ENCODE peak calls at places on chromosomes 11 and 22, in six cellular contexts. One of them, this sample, is unnamed. For H3F3A and H3K9me2, the result is how much of the 10 kb centered on the place peaks cover.

GRCh38 chr11:20277014-20277413 is 86.5 kb upstream of the HTATIP2 start:
- DNase-seq in PC-9: no peak
- DNase-seq in GM23248: no peak
- DNase-seq in PC-3: no peak
- DNase-seq in SK-N-SH: no peak
- DNase-seq in MM.1S: no peak
- DNase-seq in this sample: no peak

GRCh38 chr11:109946322-109946846 is 146.8 kb upstream of the ZC3H12C start:
- DNase-seq in PC-9: peak
- DNase-seq in GM23248: peak
- DNase-seq in PC-3: peak
- DNase-seq in SK-N-SH: peak
- DNase-seq in MM.1S: peak
- DNase-seq in this sample: peak

GRCh38 chr11:92224394-92225205 is at the start of gene FAT3:
- DNase-seq in PC-9: peak
- DNase-seq in GM23248: peak
- DNase-seq in PC-3: no peak
- DNase-seq in SK-N-SH: peak
- DNase-seq in MM.1S: no peak
- DNase-seq in this sample: peak

GRCh38 chr11:77672276-77672675 is 34.7 kb upstream of the CLNS1A start:
- DNase-seq in PC-9: no peak
- DNase-seq in GM23248: peak
- DNase-seq in PC-3: peak
- DNase-seq in SK-N-SH: no peak
- DNase-seq in MM.1S: no peak
- DNase-seq in this sample: no peak

GRCh38 chr22:34966980-34967379 is 99.0 kb upstream of the ISX start:
- DNase-seq in PC-9: no peak
- DNase-seq in GM23248: peak
- DNase-seq in PC-3: peak
- DNase-seq in SK-N-SH: no peak
- DNase-seq in MM.1S: no peak
- DNase-seq in this sample: no peak

GRCh38 chr11:94794287-94795168 is 26.4 kb downstream of the AMOTL1 start:
- DNase-seq in PC-9: peak
- DNase-seq in GM23248: peak
- DNase-seq in PC-3: peak
- DNase-seq in SK-N-SH: peak
- DNase-seq in MM.1S: no peak
- DNase-seq in this sample: no peak

GRCh38 chr22:17915188-17915587 is 109.2 kb downstream of the MICAL3 start:
- DNase-seq in PC-9: no peak
- DNase-seq in GM23248: no peak
- DNase-seq in PC-3: no peak
- DNase-seq in SK-N-SH: no peak
- DNase-seq in MM.1S: no peak
- DNase-seq in this sample: no peak

GRCh38 chr11:6452219-6452618 is 11.4 kb upstream of the HPX start:
- DNase-seq in PC-9: no peak
- DNase-seq in GM23248: peak
- DNase-seq in PC-3: no peak
- DNase-seq in SK-N-SH: no peak
- DNase-seq in MM.1S: no peak
- DNase-seq in this sample: no peak

GRCh38 chr11:116615211-116615865 is 157.4 kb downstream of the BUD13 start:
- DNase-seq in PC-9: no peak
- DNase-seq in GM23248: no peak
- DNase-seq in PC-3: no peak
- DNase-seq in SK-N-SH: no peak
- DNase-seq in MM.1S: no peak
- DNase-seq in this sample: peak

GRCh38 chr11:126039485-126040271 is 23.0 kb downstream of the CDON start:
- DNase-seq in PC-9: no peak
- DNase-seq in GM23248: peak
- DNase-seq in PC-3: peak
- DNase-seq in SK-N-SH: no peak
- DNase-seq in MM.1S: no peak
- DNase-seq in this sample: peak

GRCh38 chr11:23573430-23573829 is 713.2 kb upstream of the CCDC179 start:
- DNase-seq in PC-9: no peak
- DNase-seq in GM23248: no peak
- DNase-seq in PC-3: no peak
- DNase-seq in SK-N-SH: no peak
- DNase-seq in MM.1S: peak
- DNase-seq in this sample: no peak

GRCh38 chr11:124884869-124885479 is 12.7 kb downstream of the ROBO4 start:
- DNase-seq in PC-9: no peak
- DNase-seq in GM23248: no peak
- DNase-seq in PC-3: no peak
- DNase-seq in SK-N-SH: no peak
- DNase-seq in MM.1S: no peak
- DNase-seq in this sample: no peak

GRCh38 chr11:17581036-17581731 is 34.1 kb downstream of the OTOG start:
- DNase-seq in PC-9: no peak
- DNase-seq in GM23248: no peak
- DNase-seq in PC-3: no peak
- DNase-seq in SK-N-SH: no peak
- DNase-seq in MM.1S: no peak
- DNase-seq in this sample: no peak

GRCh38 chr11:134644489-134645456 is 232.7 kb upstream of the B3GAT1 start:
- DNase-seq in PC-9: no peak
- DNase-seq in GM23248: no peak
- DNase-seq in PC-3: no peak
- DNase-seq in SK-N-SH: no peak
- DNase-seq in MM.1S: no peak
- DNase-seq in this sample: no peak

GRCh38 chr22:41625577-41625976 is 4.5 kb downstream of the XRCC6 start:
- DNase-seq in PC-9: no peak
- DNase-seq in GM23248: no peak
- DNase-seq in PC-3: no peak
- DNase-seq in SK-N-SH: no peak
- DNase-seq in MM.1S: no peak
- DNase-seq in this sample: no peak

GRCh38 chr11:68255526-68255925 is 16.2 kb downstream of the C11orf24 start:
- DNase-seq in PC-9: no peak
- DNase-seq in GM23248: no peak
- DNase-seq in PC-3: no peak
- DNase-seq in SK-N-SH: no peak
- DNase-seq in MM.1S: no peak
- DNase-seq in this sample: no peak

GRCh38 chr22:37726240-37726887 is 29.5 kb downstream of the TRIOBP start:
- DNase-seq in PC-9: no peak
- DNase-seq in GM23248: peak
- DNase-seq in PC-3: no peak
- DNase-seq in SK-N-SH: no peak
- DNase-seq in MM.1S: no peak
- DNase-seq in this sample: no peak

GRCh38 chr11:118401880-118402590 is 629 bp downstream of the ATP5MG start:
- DNase-seq in PC-9: no peak
- DNase-seq in GM23248: peak
- DNase-seq in PC-3: peak
- DNase-seq in SK-N-SH: no peak
- DNase-seq in MM.1S: no peak
- DNase-seq in this sample: peak

GRCh38 chr11:92528051-92528450 is 303.4 kb downstream of the FAT3 start:
- DNase-seq in PC-9: no peak
- DNase-seq in GM23248: peak
- DNase-seq in PC-3: peak
- DNase-seq in SK-N-SH: no peak
- DNase-seq in MM.1S: no peak
- DNase-seq in this sample: no peak

GRCh38 chr11:93653080-93653479 is 8.4 kb upstream of the CEP295 start:
- DNase-seq in PC-9: no peak
- DNase-seq in GM23248: no peak
- DNase-seq in PC-3: no peak
- DNase-seq in SK-N-SH: no peak
- DNase-seq in MM.1S: no peak
- DNase-seq in this sample: no peak

GRCh38 chr11:22193348-22194051 is 615 bp downstream of the ANO5 start:
- DNase-seq in PC-9: no peak
- DNase-seq in GM23248: peak
- DNase-seq in PC-3: no peak
- DNase-seq in SK-N-SH: peak
- DNase-seq in MM.1S: peak
- DNase-seq in this sample: peak

GRCh38 chr22:20773793-20774212 is at the start of gene SERPIND1:
- DNase-seq in PC-9: no peak
- DNase-seq in GM23248: no peak
- DNase-seq in PC-3: no peak
- DNase-seq in SK-N-SH: no peak
- DNase-seq in MM.1S: no peak
- DNase-seq in this sample: no peak

GRCh38 chr22:50189184-50189848 is 3.6 kb downstream of the TRABD start:
- DNase-seq in PC-9: no peak
- DNase-seq in GM23248: no peak
- DNase-seq in PC-3: no peak
- DNase-seq in SK-N-SH: no peak
- DNase-seq in MM.1S: no peak
- DNase-seq in this sample: no peak

GRCh38 chr11:128694618-128695481 is 978 bp downstream of the FLI1 start:
- DNase-seq in PC-9: no peak
- DNase-seq in GM23248: peak
- DNase-seq in PC-3: no peak
- DNase-seq in SK-N-SH: peak
- DNase-seq in MM.1S: peak
- DNase-seq in this sample: peak

DNA sequence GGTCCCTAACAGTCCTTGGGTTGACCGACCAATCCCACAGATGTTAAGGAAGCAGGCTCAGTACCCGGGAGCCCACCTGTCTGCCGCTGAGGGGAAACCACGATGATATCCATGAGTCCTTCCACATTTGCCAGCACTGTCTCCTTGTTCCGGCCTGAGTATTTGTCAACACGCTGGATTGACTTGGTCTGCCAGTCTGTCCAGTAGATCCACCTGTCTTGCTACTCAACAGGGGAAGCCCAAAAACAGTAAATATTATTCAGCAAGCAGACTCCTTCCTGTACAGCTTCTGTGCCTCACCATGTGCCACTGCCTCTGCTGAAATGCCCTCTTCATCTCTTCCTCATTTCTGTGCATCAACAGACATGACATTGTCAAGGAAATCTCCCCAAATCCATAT is 22.8 kb upstream of the CKAP5 start:
- DNase-seq in PC-9: no peak
- DNase-seq in GM23248: no peak
- DNase-seq in PC-3: no peak
- DNase-seq in SK-N-SH: no peak
- DNase-seq in MM.1S: no peak
- DNase-seq in this sample: no peak
- H3F3A ChIP-seq in PC-9: under half
- H3F3A ChIP-seq in GM23248: under half
- H3F3A ChIP-seq in PC-3: under half
- H3F3A ChIP-seq in SK-N-SH: under half
- H3F3A ChIP-seq in MM.1S: under half
- H3F3A ChIP-seq in this sample: under half

GRCh38 chr11:35785287-35786167 is 123.0 kb downstream of the TRIM44 start:
- DNase-seq in PC-9: no peak
- DNase-seq in GM23248: peak
- DNase-seq in PC-3: peak
- DNase-seq in SK-N-SH: no peak
- DNase-seq in MM.1S: no peak
- DNase-seq in this sample: no peak

GRCh38 chr11:35784699-35785098 is 122.1 kb downstream of the TRIM44 start:
- DNase-seq in PC-9: no peak
- DNase-seq in GM23248: no peak
- DNase-seq in PC-3: no peak
- DNase-seq in SK-N-SH: no peak
- DNase-seq in MM.1S: no peak
- DNase-seq in this sample: no peak

GRCh38 chr11:35786918-35787557 is 124.5 kb downstream of the TRIM44 start:
- DNase-seq in PC-9: no peak
- DNase-seq in GM23248: peak
- DNase-seq in PC-3: no peak
- DNase-seq in SK-N-SH: peak
- DNase-seq in MM.1S: no peak
- DNase-seq in this sample: no peak

GRCh38 chr11:35787626-35788025 is 125.1 kb downstream of the TRIM44 start:
- DNase-seq in PC-9: no peak
- DNase-seq in GM23248: no peak
- DNase-seq in PC-3: no peak
- DNase-seq in SK-N-SH: no peak
- DNase-seq in MM.1S: no peak
- DNase-seq in this sample: no peak

GRCh38 chr11:35786188-35786587 is 123.6 kb downstream of the TRIM44 start:
- DNase-seq in PC-9: no peak
- DNase-seq in GM23248: no peak
- DNase-seq in PC-3: no peak
- DNase-seq in SK-N-SH: no peak
- DNase-seq in MM.1S: no peak
- DNase-seq in this sample: no peak
- H3K9me2 ChIP-seq in PC-9: under half
- H3K9me2 ChIP-seq in GM23248: under half
- H3K9me2 ChIP-seq in PC-3: under half
- H3K9me2 ChIP-seq in SK-N-SH: under half
- H3K9me2 ChIP-seq in MM.1S: under half
- H3K9me2 ChIP-seq in this sample: under half

DNA sequence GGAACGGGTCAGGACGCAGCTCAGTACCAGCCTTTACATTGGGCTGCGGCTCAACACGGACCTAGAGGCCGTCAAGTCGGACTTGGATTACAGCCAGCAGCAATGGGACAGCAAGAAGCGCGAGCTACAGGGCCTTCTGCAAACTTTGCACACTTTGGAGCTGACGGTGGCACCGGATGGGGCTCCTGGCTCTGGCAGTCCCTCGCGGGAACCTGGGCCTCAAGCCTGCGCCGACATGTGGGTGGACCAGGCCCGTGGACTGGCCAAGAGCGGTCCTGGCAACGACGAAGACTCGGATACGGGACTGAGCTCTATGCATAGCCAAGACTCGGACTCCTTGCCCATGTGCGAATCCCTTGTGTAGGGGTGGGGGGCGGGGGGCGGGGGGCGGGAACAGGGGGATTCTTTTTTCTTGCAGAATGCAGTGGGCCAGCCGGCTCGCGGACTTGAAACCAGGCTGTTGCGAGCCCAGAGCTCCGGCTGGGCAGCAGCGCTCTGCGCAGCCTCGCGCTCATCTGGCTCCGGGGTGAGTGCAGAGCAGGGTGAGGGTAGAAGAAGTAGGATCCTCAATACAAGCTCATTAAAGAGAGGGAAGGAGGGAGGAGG is 1.7 kb downstream of the RASSF10 start:
- DNase-seq in PC-9: no peak
- DNase-seq in GM23248: peak
- DNase-seq in PC-3: no peak
- DNase-seq in SK-N-SH: peak
- DNase-seq in MM.1S: no peak
- DNase-seq in this sample: peak
- H3F3A ChIP-seq in PC-9: under half
- H3F3A ChIP-seq in GM23248: under half
- H3F3A ChIP-seq in PC-3: under half
- H3F3A ChIP-seq in SK-N-SH: under half
- H3F3A ChIP-seq in MM.1S: under half
- H3F3A ChIP-seq in this sample: under half

DNA sequence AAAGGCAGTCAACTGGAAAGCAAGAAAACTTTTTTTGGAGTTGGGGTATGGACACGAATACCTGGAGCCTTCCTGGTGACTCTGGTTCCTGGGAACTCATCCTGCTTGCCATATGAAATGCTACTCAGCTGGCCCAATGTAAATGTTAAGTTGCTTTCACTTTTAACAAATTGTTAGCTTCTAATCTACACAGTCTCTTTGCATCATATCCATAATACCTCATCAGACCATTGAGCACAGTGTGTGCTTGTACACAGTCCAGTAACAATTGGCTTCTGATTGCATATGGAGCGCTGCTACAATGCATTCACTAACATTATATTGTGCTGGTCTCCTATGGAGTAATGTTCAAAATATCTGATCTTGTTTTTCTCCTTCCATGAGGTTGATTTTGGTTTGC is 257.5 kb downstream of the SOX6 start:
- DNase-seq in PC-9: no peak
- DNase-seq in GM23248: no peak
- DNase-seq in PC-3: no peak
- DNase-seq in SK-N-SH: no peak
- DNase-seq in MM.1S: no peak
- DNase-seq in this sample: no peak
- H3K9me2 ChIP-seq in PC-9: under half
- H3K9me2 ChIP-seq in GM23248: under half
- H3K9me2 ChIP-seq in PC-3: under half
- H3K9me2 ChIP-seq in SK-N-SH: under half
- H3K9me2 ChIP-seq in MM.1S: under half
- H3K9me2 ChIP-seq in this sample: under half